ENCODE peak calls at places on chromosomes 3 and 15, in ten cellular contexts. A, X, V, B, T, Y, J, C, Z and W are unnamed samples.
A peak's percentile ranks its signal among the peaks of the same experiment; 100 is the strongest.

GRCh38 chr3:195401959-195402358 is 40.9 kb downstream of the ACAP2 start:
- DNase-seq in A (no peak), X (no peak), V (no peak), B (no peak), T (no peak), Y (no peak), J (no peak), C (no peak), Z (no peak), W (no peak)

GRCh38 chr3:27089063-27089462 is 280.1 kb downstream of the NEK10 start:
- DNase-seq in A (peak; percentile 28), X (no peak), V (no peak), B (no peak), T (no peak), Y (no peak), J (no peak), C (no peak), Z (peak; percentile 23), W (no peak)

GRCh38 chr3:52428151-52429005 is 16.5 kb downstream of the SEMA3G start:
- DNase-seq in A (peak; percentile 74), X (peak; percentile 42), V (no peak), B (peak; percentile 74), T (peak; percentile 81), Y (no peak), J (peak; percentile 45), C (peak; percentile 77), Z (peak; percentile 89), W (peak; percentile 65)

GRCh38 chr3:128698211-128699011 is 27.6 kb upstream of the RAB7A start:
- DNase-seq in A (peak; percentile 26), X (peak; percentile 63), V (no peak), B (peak; percentile 32), T (no peak), Y (no peak), J (peak; percentile 47), C (peak; percentile 56), Z (no peak), W (peak; percentile 50)

GRCh38 chr3:133282239-133282638 is 117.6 kb upstream of the BFSP2 start:
- DNase-seq in A (no peak), X (no peak), V (no peak), B (no peak), T (no peak), Y (no peak), J (no peak), C (no peak), Z (peak; percentile 21), W (no peak)

GRCh38 chr3:197891-198491 is 1.4 kb downstream of the CHL1 start:
- DNase-seq in A (no peak), X (peak; percentile 28), V (no peak), B (peak; percentile 12), T (no peak), Y (no peak), J (peak; percentile 5), C (peak; percentile 38), Z (no peak), W (no peak)

GRCh38 chr3:140580746-140581145 is 97.1 kb upstream of the TRIM42 start:
- DNase-seq in A (no peak), X (no peak), V (no peak), B (no peak), T (no peak), Y (no peak), J (no peak), C (no peak), Z (no peak), W (no peak)

GRCh38 chr15:27532358-27532757 is 561.4 kb downstream of the GABRG3 start:
- DNase-seq in A (no peak), X (no peak), V (no peak), B (no peak), T (no peak), Y (no peak), J (no peak), C (no peak), Z (no peak), W (no peak)

GRCh38 chr15:101246391-101246790 is 5.5 kb downstream of the CHSY1 start:
- DNase-seq in A (no peak), X (no peak), V (no peak), B (no peak), T (no peak), Y (no peak), J (no peak), C (no peak), Z (no peak), W (no peak)

GRCh38 chr3:123096701-123097100 is 29.9 kb downstream of the PDIA5 start:
- DNase-seq in A (no peak), X (no peak), V (no peak), B (no peak), T (peak; percentile 78), Y (peak; percentile 65), J (no peak), C (no peak), Z (peak; percentile 85), W (no peak)

GRCh38 chr3:123383101-123384053 is 65.5 kb downstream of the ADCY5 start:
- DNase-seq in A (no peak), X (peak; percentile 60), V (no peak), B (peak; percentile 86), T (peak; percentile 70), Y (no peak), J (no peak), C (peak; percentile 58), Z (peak; percentile 12), W (no peak)

GRCh38 chr3:77189684-77190083 is 149.8 kb downstream of the ROBO2 start:
- DNase-seq in A (no peak), X (no peak), V (no peak), B (no peak), T (no peak), Y (no peak), J (no peak), C (no peak), Z (no peak), W (no peak)

GRCh38 chr15:63043391-63044076 is 987 bp downstream of the TPM1 start:
- DNase-seq in A (no peak), X (no peak), V (no peak), B (no peak), T (no peak), Y (no peak), J (no peak), C (peak; percentile 40), Z (no peak), W (peak; percentile 42)

GRCh38 chr15:32851619-32852416 is 134.0 kb downstream of the GREM1 start:
- DNase-seq in A (no peak), X (no peak), V (no peak), B (no peak), T (no peak), Y (no peak), J (no peak), C (no peak), Z (peak; percentile 96), W (no peak)

DNA sequence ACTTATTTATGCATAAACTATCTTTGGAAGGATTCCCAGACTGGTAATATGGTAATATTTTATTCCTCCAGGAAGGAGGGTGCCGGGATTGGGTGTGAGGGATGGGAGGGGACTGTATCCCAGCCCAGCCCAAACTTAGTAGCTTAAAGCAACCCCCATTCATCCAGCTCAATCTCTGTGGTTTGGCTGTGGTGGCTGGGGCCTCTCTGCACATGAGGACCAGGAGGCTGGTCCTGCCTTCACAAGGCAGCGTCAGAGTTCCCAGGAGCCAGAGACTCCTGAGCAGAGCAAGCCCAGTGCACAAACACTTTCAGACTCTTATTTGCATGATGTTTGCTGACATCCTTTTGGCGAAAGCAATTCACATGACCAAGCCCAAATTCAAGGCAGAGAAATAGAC is 48.4 kb downstream of the CCNL1 start:
- DNase-seq in A (no peak), X (no peak), V (no peak), B (no peak), T (no peak), Y (no peak), J (no peak), C (no peak), Z (peak; percentile 58), W (no peak)
- H3K4me1 ChIP-seq in A (no peaks in the 10 kb centered on the region), X (no peaks in the 10 kb centered on the region), V (no peaks in the 10 kb centered on the region), B (peaks cover 97% of the 10 kb centered on the region), T (peaks cover 21% of the 10 kb centered on the region), Y (peaks cover 29% of the 10 kb centered on the region), J (peaks cover 4% of the 10 kb centered on the region), C (peaks cover 37% of the 10 kb centered on the region), Z (peaks cover 4% of the 10 kb centered on the region), W (peaks cover 22% of the 10 kb centered on the region)

GRCh38 chr3:35617370-35617769 is 22.0 kb upstream of the ARPP21 start:
- DNase-seq in A (no peak), X (no peak), V (no peak), B (no peak), T (no peak), Y (no peak), J (no peak), C (no peak), Z (no peak), W (no peak)
- TF ChIP-seq CTCF in A (no peak), X (no peak), V (no peak), B (no peak), T (no peak), Y (no peak), J (no peak), C (no peak), Z (no peak), W (no peak)

GRCh38 chr3:8505621-8506020 is 4.0 kb downstream of the LMCD1 start:
- DNase-seq in A (peak; percentile 45), X (no peak), V (no peak), B (no peak), T (no peak), Y (no peak), J (no peak), C (no peak), Z (no peak), W (no peak)

GRCh38 chr3:8503871-8504610 is 2.4 kb downstream of the LMCD1 start:
- DNase-seq in A (no peak), X (no peak), V (no peak), B (no peak), T (no peak), Y (no peak), J (no peak), C (no peak), Z (no peak), W (peak; percentile 19)

GRCh38 chr3:8501388-8502131 is at the start of gene LMCD1:
- DNase-seq in A (peak; percentile 95), X (peak; percentile 99), V (peak; percentile 64), B (peak; percentile 98), T (peak; percentile 95), Y (peak; percentile 97), J (peak; percentile 88), C (peak; percentile 97), Z (peak; percentile 95), W (peak; percentile 98)

GRCh38 chr3:8504611-8504973 is 3.0 kb downstream of the LMCD1 start:
- DNase-seq in A (no peak), X (no peak), V (no peak), B (no peak), T (no peak), Y (no peak), J (no peak), C (no peak), Z (no peak), W (no peak)

DNA sequence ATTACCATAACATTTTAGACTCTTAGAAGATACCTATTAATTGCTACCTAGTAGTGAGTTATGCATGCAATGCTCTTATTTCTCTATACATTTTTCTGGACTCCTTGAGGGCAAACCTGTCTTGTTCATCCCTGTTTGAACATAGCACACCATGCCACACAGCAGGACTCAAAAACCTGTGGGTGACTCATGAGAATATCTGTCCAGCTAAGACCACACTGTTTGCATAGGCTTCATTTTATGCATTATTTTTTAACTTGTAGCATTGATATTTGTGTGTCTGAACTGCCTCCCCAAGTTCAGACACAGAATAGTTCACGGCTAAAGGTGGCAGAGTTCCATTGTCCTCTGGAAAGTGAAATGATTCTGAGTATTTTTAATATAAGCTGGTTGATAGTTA is 1.8 kb downstream of the LMCD1 start:
- DNase-seq in A (no peak), X (no peak), V (no peak), B (no peak), T (no peak), Y (no peak), J (no peak), C (no peak), Z (no peak), W (no peak)
- H3K4me1 ChIP-seq in A (peaks cover 49% of the 10 kb centered on the region), X (peaks cover 14% of the 10 kb centered on the region), V (peaks cover 18% of the 10 kb centered on the region), B (peaks cover 26% of the 10 kb centered on the region), T (peaks cover 36% of the 10 kb centered on the region), Y (peaks cover 85% of the 10 kb centered on the region), J (peaks cover 73% of the 10 kb centered on the region), C (peaks cover 38% of the 10 kb centered on the region), Z (peaks cover 31% of the 10 kb centered on the region), W (peaks cover 51% of the 10 kb centered on the region)

GRCh38 chr3:178100881-178101280 is 435.4 kb upstream of the KCNMB2 start:
- DNase-seq in A (no peak), X (no peak), V (no peak), B (no peak), T (no peak), Y (no peak), J (no peak), C (no peak), Z (no peak), W (no peak)
- TF ChIP-seq CTCF in A (no peak), X (no peak), V (no peak), B (no peak), T (no peak), Y (no peak), J (no peak), C (no peak), Z (no peak), W (no peak)